ENCODE peak calls at places on chromosomes 5 and 9, in seven cellular contexts. One of them, this sample, is unnamed.

GRCh38 chr5:78547731-78548189 is 100.8 kb downstream of the LHFPL2 start:
- DNase-seq in mucosa of descending colon: peak; percentile 73
- DNase-seq in activated CD4-positive, CD25-positive, alpha-beta regulatory T cell treated with anti-CD3 and anti-CD28 coated beads, Interleukin-2, amount 50 U/mL, for 16 hours: no peak
- DNase-seq in fibroblast of pulmonary artery: peak; percentile 100
- DNase-seq in stimulated activated CD4-positive, alpha-beta T cell treated with anti-CD3 and anti-CD28 coated beads, Interleukin-15, amount 100 ng/mL, for 24 hours: no peak
- DNase-seq in CD4-positive, alpha-beta T cell: no peak
- DNase-seq in iris pigment epithelial cell: no peak
- DNase-seq in this sample: no peak

GRCh38 chr9:71308454-71308853 is 187.0 kb upstream of the TRPM3 start:
- DNase-seq in activated CD4-positive, CD25-positive, alpha-beta regulatory T cell treated with anti-CD3 and anti-CD28 coated beads, Interleukin-2, amount 50 U/mL, for 16 hours: no peak
- DNase-seq in stimulated activated CD4-positive, alpha-beta T cell treated with anti-CD3 and anti-CD28 coated beads, Interleukin-15, amount 100 ng/mL, for 24 hours: no peak
- DNase-seq in CD4-positive, alpha-beta T cell: no peak
- DNase-seq in fibroblast of pulmonary artery: no peak
- DNase-seq in iris pigment epithelial cell: no peak
- DNase-seq in mucosa of descending colon: no peak
- DNase-seq in this sample: peak; percentile 34

GRCh38 chr5:131959136-131959535 is 13.7 kb upstream of the MEIKIN start:
- DNase-seq in iris pigment epithelial cell: no peak
- DNase-seq in activated CD4-positive, CD25-positive, alpha-beta regulatory T cell treated with anti-CD3 and anti-CD28 coated beads, Interleukin-2, amount 50 U/mL, for 16 hours: no peak
- DNase-seq in fibroblast of pulmonary artery: no peak
- DNase-seq in CD4-positive, alpha-beta T cell: no peak
- DNase-seq in mucosa of descending colon: no peak
- DNase-seq in stimulated activated CD4-positive, alpha-beta T cell treated with anti-CD3 and anti-CD28 coated beads, Interleukin-15, amount 100 ng/mL, for 24 hours: no peak
- DNase-seq in this sample: no peak

GRCh38 chr5:78300464-78301045 is 6.1 kb upstream of the AP3B1 start:
- DNase-seq in iris pigment epithelial cell: peak; percentile 16
- DNase-seq in CD4-positive, alpha-beta T cell: no peak
- DNase-seq in mucosa of descending colon: no peak
- DNase-seq in fibroblast of pulmonary artery: peak; percentile 59
- DNase-seq in stimulated activated CD4-positive, alpha-beta T cell treated with anti-CD3 and anti-CD28 coated beads, Interleukin-15, amount 100 ng/mL, for 24 hours: no peak
- DNase-seq in activated CD4-positive, CD25-positive, alpha-beta regulatory T cell treated with anti-CD3 and anti-CD28 coated beads, Interleukin-2, amount 50 U/mL, for 16 hours: no peak
- DNase-seq in this sample: no peak

GRCh38 chr9:105241356-105242043 is 3.0 kb upstream of the SLC44A1 start:
- DNase-seq in CD4-positive, alpha-beta T cell: no peak
- DNase-seq in mucosa of descending colon: no peak
- DNase-seq in activated CD4-positive, CD25-positive, alpha-beta regulatory T cell treated with anti-CD3 and anti-CD28 coated beads, Interleukin-2, amount 50 U/mL, for 16 hours: no peak
- DNase-seq in fibroblast of pulmonary artery: peak; percentile 35
- DNase-seq in iris pigment epithelial cell: no peak
- DNase-seq in stimulated activated CD4-positive, alpha-beta T cell treated with anti-CD3 and anti-CD28 coated beads, Interleukin-15, amount 100 ng/mL, for 24 hours: no peak
- DNase-seq in this sample: peak; percentile 52

GRCh38 chr5:43635374-43635773 is 32.4 kb downstream of the NNT start:
- DNase-seq in stimulated activated CD4-positive, alpha-beta T cell treated with anti-CD3 and anti-CD28 coated beads, Interleukin-15, amount 100 ng/mL, for 24 hours: no peak
- DNase-seq in fibroblast of pulmonary artery: peak; percentile 15
- DNase-seq in CD4-positive, alpha-beta T cell: no peak
- DNase-seq in iris pigment epithelial cell: no peak
- DNase-seq in mucosa of descending colon: no peak
- DNase-seq in activated CD4-positive, CD25-positive, alpha-beta regulatory T cell treated with anti-CD3 and anti-CD28 coated beads, Interleukin-2, amount 50 U/mL, for 16 hours: no peak
- DNase-seq in this sample: no peak

GRCh38 chr5:6732634-6733410 is 19.6 kb downstream of the TENT4A start:
- DNase-seq in iris pigment epithelial cell: peak; percentile 76
- DNase-seq in mucosa of descending colon: no peak
- DNase-seq in activated CD4-positive, CD25-positive, alpha-beta regulatory T cell treated with anti-CD3 and anti-CD28 coated beads, Interleukin-2, amount 50 U/mL, for 16 hours: no peak
- DNase-seq in CD4-positive, alpha-beta T cell: no peak
- DNase-seq in fibroblast of pulmonary artery: peak; percentile 82
- DNase-seq in stimulated activated CD4-positive, alpha-beta T cell treated with anti-CD3 and anti-CD28 coated beads, Interleukin-15, amount 100 ng/mL, for 24 hours: no peak
- DNase-seq in this sample: peak; percentile 92

GRCh38 chr9:97501972-97502221 is 431 bp downstream of the TMOD1 start:
- DNase-seq in activated CD4-positive, CD25-positive, alpha-beta regulatory T cell treated with anti-CD3 and anti-CD28 coated beads, Interleukin-2, amount 50 U/mL, for 16 hours: no peak
- DNase-seq in iris pigment epithelial cell: no peak
- DNase-seq in stimulated activated CD4-positive, alpha-beta T cell treated with anti-CD3 and anti-CD28 coated beads, Interleukin-15, amount 100 ng/mL, for 24 hours: no peak
- DNase-seq in CD4-positive, alpha-beta T cell: no peak
- DNase-seq in fibroblast of pulmonary artery: no peak
- DNase-seq in mucosa of descending colon: no peak
- DNase-seq in this sample: no peak

GRCh38 chr5:68746220-68747076 is 347.4 kb upstream of the SLC30A5 start:
- DNase-seq in CD4-positive, alpha-beta T cell: no peak
- DNase-seq in activated CD4-positive, CD25-positive, alpha-beta regulatory T cell treated with anti-CD3 and anti-CD28 coated beads, Interleukin-2, amount 50 U/mL, for 16 hours: no peak
- DNase-seq in stimulated activated CD4-positive, alpha-beta T cell treated with anti-CD3 and anti-CD28 coated beads, Interleukin-15, amount 100 ng/mL, for 24 hours: no peak
- DNase-seq in fibroblast of pulmonary artery: no peak
- DNase-seq in mucosa of descending colon: no peak
- DNase-seq in iris pigment epithelial cell: no peak
- DNase-seq in this sample: no peak

GRCh38 chr5:38758774-38759423 is 86.9 kb upstream of the OSMR start:
- DNase-seq in fibroblast of pulmonary artery: no peak
- DNase-seq in mucosa of descending colon: no peak
- DNase-seq in CD4-positive, alpha-beta T cell: no peak
- DNase-seq in stimulated activated CD4-positive, alpha-beta T cell treated with anti-CD3 and anti-CD28 coated beads, Interleukin-15, amount 100 ng/mL, for 24 hours: no peak
- DNase-seq in iris pigment epithelial cell: no peak
- DNase-seq in activated CD4-positive, CD25-positive, alpha-beta regulatory T cell treated with anti-CD3 and anti-CD28 coated beads, Interleukin-2, amount 50 U/mL, for 16 hours: no peak
- DNase-seq in this sample: no peak

GRCh38 chr9:15505927-15506326 is 4.8 kb downstream of the PSIP1 start:
- DNase-seq in mucosa of descending colon: no peak
- DNase-seq in iris pigment epithelial cell: no peak
- DNase-seq in stimulated activated CD4-positive, alpha-beta T cell treated with anti-CD3 and anti-CD28 coated beads, Interleukin-15, amount 100 ng/mL, for 24 hours: no peak
- DNase-seq in fibroblast of pulmonary artery: no peak
- DNase-seq in CD4-positive, alpha-beta T cell: no peak
- DNase-seq in activated CD4-positive, CD25-positive, alpha-beta regulatory T cell treated with anti-CD3 and anti-CD28 coated beads, Interleukin-2, amount 50 U/mL, for 16 hours: no peak
- DNase-seq in this sample: no peak

GRCh38 chr9:4424891-4425290 is 65.4 kb upstream of the SLC1A1 start:
- DNase-seq in activated CD4-positive, CD25-positive, alpha-beta regulatory T cell treated with anti-CD3 and anti-CD28 coated beads, Interleukin-2, amount 50 U/mL, for 16 hours: no peak
- DNase-seq in CD4-positive, alpha-beta T cell: no peak
- DNase-seq in fibroblast of pulmonary artery: peak; percentile 71
- DNase-seq in mucosa of descending colon: no peak
- DNase-seq in iris pigment epithelial cell: peak; percentile 16
- DNase-seq in stimulated activated CD4-positive, alpha-beta T cell treated with anti-CD3 and anti-CD28 coated beads, Interleukin-15, amount 100 ng/mL, for 24 hours: no peak
- DNase-seq in this sample: no peak

GRCh38 chr5:151509231-151509630 is 61.8 kb downstream of the SLC36A1 start:
- DNase-seq in mucosa of descending colon: no peak
- DNase-seq in iris pigment epithelial cell: no peak
- DNase-seq in activated CD4-positive, CD25-positive, alpha-beta regulatory T cell treated with anti-CD3 and anti-CD28 coated beads, Interleukin-2, amount 50 U/mL, for 16 hours: no peak
- DNase-seq in fibroblast of pulmonary artery: no peak
- DNase-seq in CD4-positive, alpha-beta T cell: no peak
- DNase-seq in stimulated activated CD4-positive, alpha-beta T cell treated with anti-CD3 and anti-CD28 coated beads, Interleukin-15, amount 100 ng/mL, for 24 hours: no peak
- DNase-seq in this sample: no peak

GRCh38 chr9:72622186-72622585 is 100.8 kb downstream of the TMC1 start:
- DNase-seq in fibroblast of pulmonary artery: no peak
- DNase-seq in stimulated activated CD4-positive, alpha-beta T cell treated with anti-CD3 and anti-CD28 coated beads, Interleukin-15, amount 100 ng/mL, for 24 hours: no peak
- DNase-seq in activated CD4-positive, CD25-positive, alpha-beta regulatory T cell treated with anti-CD3 and anti-CD28 coated beads, Interleukin-2, amount 50 U/mL, for 16 hours: no peak
- DNase-seq in iris pigment epithelial cell: no peak
- DNase-seq in mucosa of descending colon: no peak
- DNase-seq in CD4-positive, alpha-beta T cell: no peak
- DNase-seq in this sample: no peak

GRCh38 chr9:17942498-17942897 is 363.6 kb downstream of the SH3GL2 start:
- DNase-seq in fibroblast of pulmonary artery: no peak
- DNase-seq in CD4-positive, alpha-beta T cell: no peak
- DNase-seq in stimulated activated CD4-positive, alpha-beta T cell treated with anti-CD3 and anti-CD28 coated beads, Interleukin-15, amount 100 ng/mL, for 24 hours: no peak
- DNase-seq in iris pigment epithelial cell: no peak
- DNase-seq in activated CD4-positive, CD25-positive, alpha-beta regulatory T cell treated with anti-CD3 and anti-CD28 coated beads, Interleukin-2, amount 50 U/mL, for 16 hours: no peak
- DNase-seq in mucosa of descending colon: no peak
- DNase-seq in this sample: no peak

GRCh38 chr5:176352116-176352878 is 9.3 kb downstream of the KIAA1191 start:
- DNase-seq in fibroblast of pulmonary artery: no peak
- DNase-seq in iris pigment epithelial cell: peak; percentile 73
- DNase-seq in mucosa of descending colon: no peak
- DNase-seq in stimulated activated CD4-positive, alpha-beta T cell treated with anti-CD3 and anti-CD28 coated beads, Interleukin-15, amount 100 ng/mL, for 24 hours: no peak
- DNase-seq in CD4-positive, alpha-beta T cell: no peak
- DNase-seq in activated CD4-positive, CD25-positive, alpha-beta regulatory T cell treated with anti-CD3 and anti-CD28 coated beads, Interleukin-2, amount 50 U/mL, for 16 hours: no peak
- DNase-seq in this sample: no peak

GRCh38 chr9:134629061-134629585 is 12.5 kb upstream of the COL5A1 start:
- DNase-seq in mucosa of descending colon: peak; percentile 31
- DNase-seq in activated CD4-positive, CD25-positive, alpha-beta regulatory T cell treated with anti-CD3 and anti-CD28 coated beads, Interleukin-2, amount 50 U/mL, for 16 hours: no peak
- DNase-seq in iris pigment epithelial cell: no peak
- DNase-seq in fibroblast of pulmonary artery: no peak
- DNase-seq in stimulated activated CD4-positive, alpha-beta T cell treated with anti-CD3 and anti-CD28 coated beads, Interleukin-15, amount 100 ng/mL, for 24 hours: no peak
- DNase-seq in CD4-positive, alpha-beta T cell: no peak
- DNase-seq in this sample: no peak

GRCh38 chr9:81083062-81083461 is 606.3 kb downstream of the TLE1 start:
- DNase-seq in mucosa of descending colon: no peak
- DNase-seq in CD4-positive, alpha-beta T cell: no peak
- DNase-seq in activated CD4-positive, CD25-positive, alpha-beta regulatory T cell treated with anti-CD3 and anti-CD28 coated beads, Interleukin-2, amount 50 U/mL, for 16 hours: no peak
- DNase-seq in stimulated activated CD4-positive, alpha-beta T cell treated with anti-CD3 and anti-CD28 coated beads, Interleukin-15, amount 100 ng/mL, for 24 hours: no peak
- DNase-seq in fibroblast of pulmonary artery: peak; percentile 36
- DNase-seq in iris pigment epithelial cell: peak; percentile 43
- DNase-seq in this sample: peak; percentile 69

GRCh38 chr5:101878190-101878589 is 417.9 kb downstream of the SLCO4C1 start:
- DNase-seq in CD4-positive, alpha-beta T cell: no peak
- DNase-seq in activated CD4-positive, CD25-positive, alpha-beta regulatory T cell treated with anti-CD3 and anti-CD28 coated beads, Interleukin-2, amount 50 U/mL, for 16 hours: no peak
- DNase-seq in fibroblast of pulmonary artery: no peak
- DNase-seq in stimulated activated CD4-positive, alpha-beta T cell treated with anti-CD3 and anti-CD28 coated beads, Interleukin-15, amount 100 ng/mL, for 24 hours: no peak
- DNase-seq in mucosa of descending colon: no peak
- DNase-seq in iris pigment epithelial cell: no peak
- DNase-seq in this sample: no peak

GRCh38 chr5:80957031-80957761 is 3.0 kb upstream of the RASGRF2 start:
- DNase-seq in mucosa of descending colon: no peak
- DNase-seq in activated CD4-positive, CD25-positive, alpha-beta regulatory T cell treated with anti-CD3 and anti-CD28 coated beads, Interleukin-2, amount 50 U/mL, for 16 hours: no peak
- DNase-seq in CD4-positive, alpha-beta T cell: no peak
- DNase-seq in stimulated activated CD4-positive, alpha-beta T cell treated with anti-CD3 and anti-CD28 coated beads, Interleukin-15, amount 100 ng/mL, for 24 hours: no peak
- DNase-seq in iris pigment epithelial cell: peak; percentile 42
- DNase-seq in fibroblast of pulmonary artery: no peak
- DNase-seq in this sample: peak; percentile 86

GRCh38 chr9:76542360-76542759 is 83.4 kb downstream of the GCNT1 start:
- DNase-seq in iris pigment epithelial cell: no peak
- DNase-seq in stimulated activated CD4-positive, alpha-beta T cell treated with anti-CD3 and anti-CD28 coated beads, Interleukin-15, amount 100 ng/mL, for 24 hours: no peak
- DNase-seq in activated CD4-positive, CD25-positive, alpha-beta regulatory T cell treated with anti-CD3 and anti-CD28 coated beads, Interleukin-2, amount 50 U/mL, for 16 hours: no peak
- DNase-seq in mucosa of descending colon: no peak
- DNase-seq in fibroblast of pulmonary artery: no peak
- DNase-seq in CD4-positive, alpha-beta T cell: no peak
- DNase-seq in this sample: no peak

GRCh38 chr5:8060235-8061139 is 191.5 kb downstream of the MTRR start:
- DNase-seq in CD4-positive, alpha-beta T cell: no peak
- DNase-seq in activated CD4-positive, CD25-positive, alpha-beta regulatory T cell treated with anti-CD3 and anti-CD28 coated beads, Interleukin-2, amount 50 U/mL, for 16 hours: no peak
- DNase-seq in stimulated activated CD4-positive, alpha-beta T cell treated with anti-CD3 and anti-CD28 coated beads, Interleukin-15, amount 100 ng/mL, for 24 hours: no peak
- DNase-seq in iris pigment epithelial cell: no peak
- DNase-seq in mucosa of descending colon: no peak
- DNase-seq in fibroblast of pulmonary artery: no peak
- DNase-seq in this sample: no peak

GRCh38 chr9:98214811-98215210 is 22.4 kb upstream of the CORO2A start:
- DNase-seq in stimulated activated CD4-positive, alpha-beta T cell treated with anti-CD3 and anti-CD28 coated beads, Interleukin-15, amount 100 ng/mL, for 24 hours: no peak
- DNase-seq in mucosa of descending colon: no peak
- DNase-seq in activated CD4-positive, CD25-positive, alpha-beta regulatory T cell treated with anti-CD3 and anti-CD28 coated beads, Interleukin-2, amount 50 U/mL, for 16 hours: no peak
- DNase-seq in CD4-positive, alpha-beta T cell: no peak
- DNase-seq in iris pigment epithelial cell: no peak
- DNase-seq in fibroblast of pulmonary artery: no peak
- DNase-seq in this sample: no peak

GRCh38 chr5:95281211-95281610 is 3.7 kb downstream of the MCTP1 start:
- DNase-seq in fibroblast of pulmonary artery: no peak
- DNase-seq in stimulated activated CD4-positive, alpha-beta T cell treated with anti-CD3 and anti-CD28 coated beads, Interleukin-15, amount 100 ng/mL, for 24 hours: no peak
- DNase-seq in iris pigment epithelial cell: peak; percentile 30
- DNase-seq in CD4-positive, alpha-beta T cell: no peak
- DNase-seq in mucosa of descending colon: no peak
- DNase-seq in activated CD4-positive, CD25-positive, alpha-beta regulatory T cell treated with anti-CD3 and anti-CD28 coated beads, Interleukin-2, amount 50 U/mL, for 16 hours: no peak
- DNase-seq in this sample: peak; percentile 66

GRCh38 chr5:3212869-3213268 is 382.8 kb upstream of the IRX1 start:
- DNase-seq in CD4-positive, alpha-beta T cell: no peak
- DNase-seq in activated CD4-positive, CD25-positive, alpha-beta regulatory T cell treated with anti-CD3 and anti-CD28 coated beads, Interleukin-2, amount 50 U/mL, for 16 hours: no peak
- DNase-seq in fibroblast of pulmonary artery: no peak
- DNase-seq in mucosa of descending colon: no peak
- DNase-seq in iris pigment epithelial cell: no peak
- DNase-seq in stimulated activated CD4-positive, alpha-beta T cell treated with anti-CD3 and anti-CD28 coated beads, Interleukin-15, amount 100 ng/mL, for 24 hours: no peak
- DNase-seq in this sample: no peak

This sample was measured in astrocyte of the hippocampus.